ENCODE peak calls at places on chromosomes 11 and 22, in seven cellular contexts. One of them, this sample, is unnamed.

GRCh38 chr11:120337133-120337895 is 1.1 kb downstream of the ARHGEF12 start:
- DNase-seq in lower lobe of right lung: no peak
- DNase-seq in cardiac muscle cell: peak
- DNase-seq in AG09309: no peak
- DNase-seq in ovary: peak
- DNase-seq in astrocyte: no peak
- DNase-seq in MM.1S: peak
- DNase-seq in this sample: no peak

GRCh38 chr22:30191049-30191701 is 55.4 kb downstream of the LIF start:
- DNase-seq in MM.1S: no peak
- DNase-seq in lower lobe of right lung: no peak
- DNase-seq in cardiac muscle cell: no peak
- DNase-seq in astrocyte: peak
- DNase-seq in ovary: no peak
- DNase-seq in AG09309: no peak
- DNase-seq in this sample: no peak

GRCh38 chr11:469684-470667 is 19.9 kb downstream of the PTDSS2 start:
- DNase-seq in astrocyte: peak
- DNase-seq in MM.1S: no peak
- DNase-seq in cardiac muscle cell: peak
- DNase-seq in ovary: peak
- DNase-seq in AG09309: no peak
- DNase-seq in lower lobe of right lung: peak
- DNase-seq in this sample: peak

GRCh38 chr11:819943-820649 is 1.4 kb downstream of the PNPLA2 start:
- DNase-seq in AG09309: no peak
- DNase-seq in ovary: peak
- DNase-seq in lower lobe of right lung: peak
- DNase-seq in cardiac muscle cell: peak
- DNase-seq in MM.1S: peak
- DNase-seq in astrocyte: peak
- DNase-seq in this sample: no peak

GRCh38 chr22:39239561-39240423 is 5.0 kb downstream of the PDGFB start:
- DNase-seq in ovary: no peak
- DNase-seq in astrocyte: no peak
- DNase-seq in cardiac muscle cell: no peak
- DNase-seq in MM.1S: peak
- DNase-seq in lower lobe of right lung: peak
- DNase-seq in AG09309: no peak
- DNase-seq in this sample: no peak

GRCh38 chr11:28877366-28877765 is 769.2 kb downstream of the METTL15 start:
- DNase-seq in cardiac muscle cell: no peak
- DNase-seq in ovary: no peak
- DNase-seq in AG09309: no peak
- DNase-seq in astrocyte: no peak
- DNase-seq in MM.1S: no peak
- DNase-seq in lower lobe of right lung: no peak
- DNase-seq in this sample: no peak

GRCh38 chr11:43393765-43394355 is 35.1 kb downstream of the TTC17 start:
- DNase-seq in ovary: peak
- DNase-seq in cardiac muscle cell: peak
- DNase-seq in lower lobe of right lung: no peak
- DNase-seq in astrocyte: peak
- DNase-seq in MM.1S: no peak
- DNase-seq in AG09309: no peak
- DNase-seq in this sample: no peak

GRCh38 chr11:75855191-75855590 is 40.2 kb downstream of the UVRAG start:
- DNase-seq in lower lobe of right lung: no peak
- DNase-seq in ovary: no peak
- DNase-seq in cardiac muscle cell: no peak
- DNase-seq in AG09309: no peak
- DNase-seq in astrocyte: no peak
- DNase-seq in MM.1S: no peak
- DNase-seq in this sample: no peak

GRCh38 chr11:126339073-126339865 is 16.2 kb upstream of the ST3GAL4 start:
- DNase-seq in lower lobe of right lung: no peak
- DNase-seq in AG09309: no peak
- DNase-seq in ovary: peak
- DNase-seq in astrocyte: no peak
- DNase-seq in cardiac muscle cell: no peak
- DNase-seq in MM.1S: no peak
- DNase-seq in this sample: no peak

GRCh38 chr11:91199866-91200265 is 977.0 kb upstream of the CHORDC1 start:
- DNase-seq in MM.1S: no peak
- DNase-seq in astrocyte: peak
- DNase-seq in ovary: no peak
- DNase-seq in AG09309: no peak
- DNase-seq in lower lobe of right lung: no peak
- DNase-seq in cardiac muscle cell: no peak
- DNase-seq in this sample: peak

GRCh38 chr11:44120169-44120568 is 24.7 kb downstream of the EXT2 start:
- DNase-seq in astrocyte: no peak
- DNase-seq in AG09309: no peak
- DNase-seq in ovary: no peak
- DNase-seq in lower lobe of right lung: no peak
- DNase-seq in cardiac muscle cell: no peak
- DNase-seq in MM.1S: no peak
- DNase-seq in this sample: no peak

GRCh38 chr11:94934362-94934761 is 39.0 kb downstream of the CWC15 start:
- DNase-seq in astrocyte: peak
- DNase-seq in cardiac muscle cell: peak
- DNase-seq in ovary: no peak
- DNase-seq in AG09309: no peak
- DNase-seq in lower lobe of right lung: no peak
- DNase-seq in MM.1S: no peak
- DNase-seq in this sample: no peak

GRCh38 chr11:133082453-133082781 is 449.9 kb downstream of the OPCML start:
- DNase-seq in cardiac muscle cell: peak
- DNase-seq in astrocyte: no peak
- DNase-seq in AG09309: no peak
- DNase-seq in MM.1S: no peak
- DNase-seq in lower lobe of right lung: peak
- DNase-seq in ovary: no peak
- DNase-seq in this sample: no peak

GRCh38 chr22:47259990-47260389 is 497.5 kb downstream of the TBC1D22A start:
- DNase-seq in ovary: no peak
- DNase-seq in astrocyte: no peak
- DNase-seq in cardiac muscle cell: no peak
- DNase-seq in MM.1S: peak
- DNase-seq in AG09309: no peak
- DNase-seq in lower lobe of right lung: no peak
- DNase-seq in this sample: no peak

GRCh38 chr11:104529213-104529612 is 365.3 kb upstream of the PDGFD start:
- DNase-seq in astrocyte: peak
- DNase-seq in MM.1S: no peak
- DNase-seq in ovary: no peak
- DNase-seq in cardiac muscle cell: peak
- DNase-seq in lower lobe of right lung: no peak
- DNase-seq in AG09309: no peak
- DNase-seq in this sample: no peak

GRCh38 chr11:104534268-104534667 is 364.0 kb downstream of the CASP12 start:
- DNase-seq in lower lobe of right lung: no peak
- DNase-seq in AG09309: no peak
- DNase-seq in astrocyte: peak
- DNase-seq in ovary: no peak
- DNase-seq in MM.1S: no peak
- DNase-seq in cardiac muscle cell: peak
- DNase-seq in this sample: no peak

GRCh38 chr11:104531894-104532293 is 366.4 kb downstream of the CASP12 start:
- DNase-seq in MM.1S: no peak
- DNase-seq in AG09309: no peak
- DNase-seq in astrocyte: no peak
- DNase-seq in cardiac muscle cell: no peak
- DNase-seq in ovary: no peak
- DNase-seq in lower lobe of right lung: no peak
- DNase-seq in this sample: no peak

GRCh38 chr11:104529916-104530315 is 366.0 kb upstream of the PDGFD start:
- DNase-seq in astrocyte: no peak
- DNase-seq in lower lobe of right lung: no peak
- DNase-seq in cardiac muscle cell: no peak
- DNase-seq in ovary: no peak
- DNase-seq in MM.1S: no peak
- DNase-seq in AG09309: no peak
- DNase-seq in this sample: no peak

DNA sequence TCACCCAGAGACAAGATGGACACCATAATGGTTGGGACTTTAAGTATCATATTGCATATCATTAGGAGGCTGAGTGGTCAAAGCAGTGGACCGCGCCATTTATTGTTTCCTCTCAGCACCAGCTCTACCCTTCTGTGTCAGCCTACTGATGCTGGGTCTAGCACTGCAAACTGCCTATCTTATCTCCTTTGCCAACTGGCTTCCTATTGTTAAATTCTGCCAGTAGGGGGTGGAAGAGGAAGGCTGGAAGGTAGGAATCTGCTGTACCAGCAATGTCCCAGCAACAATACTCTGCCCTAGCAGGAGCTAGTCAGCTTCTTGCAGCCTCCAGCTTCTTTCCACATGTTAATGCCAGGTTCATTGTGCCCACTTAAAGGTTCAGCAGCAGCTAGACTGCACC is 367.1 kb upstream of the PDGFD start:
- DNase-seq in AG09309: no peak
- DNase-seq in lower lobe of right lung: no peak
- DNase-seq in cardiac muscle cell: no peak
- DNase-seq in MM.1S: no peak
- DNase-seq in astrocyte: no peak
- DNase-seq in ovary: no peak
- DNase-seq in this sample: no peak
- TF ChIP-seq CTCF in AG09309: no peak
- TF ChIP-seq CTCF in lower lobe of right lung: no peak
- TF ChIP-seq CTCF in cardiac muscle cell: no peak
- TF ChIP-seq CTCF in MM.1S: peak
- TF ChIP-seq CTCF in astrocyte: no peak
- TF ChIP-seq CTCF in ovary: no peak
- TF ChIP-seq CTCF in this sample: no peak

GRCh38 chr22:50199836-50200332 is 927 bp upstream of the SELENOO start:
- DNase-seq in cardiac muscle cell: no peak
- DNase-seq in ovary: peak
- DNase-seq in MM.1S: no peak
- DNase-seq in AG09309: no peak
- DNase-seq in lower lobe of right lung: no peak
- DNase-seq in astrocyte: no peak
- DNase-seq in this sample: no peak

GRCh38 chr22:50200333-50201190 is at the start of gene SELENOO:
- DNase-seq in ovary: peak
- DNase-seq in astrocyte: peak
- DNase-seq in cardiac muscle cell: peak
- DNase-seq in AG09309: peak
- DNase-seq in MM.1S: peak
- DNase-seq in lower lobe of right lung: peak
- DNase-seq in this sample: no peak

GRCh38 chr22:50198624-50199017 is 2.2 kb upstream of the SELENOO start:
- DNase-seq in AG09309: no peak
- DNase-seq in MM.1S: no peak
- DNase-seq in lower lobe of right lung: no peak
- DNase-seq in cardiac muscle cell: no peak
- DNase-seq in astrocyte: no peak
- DNase-seq in ovary: peak
- DNase-seq in this sample: no peak

GRCh38 chr22:50197856-50198623 is 2.8 kb upstream of the SELENOO start:
- DNase-seq in cardiac muscle cell: no peak
- DNase-seq in MM.1S: no peak
- DNase-seq in ovary: no peak
- DNase-seq in lower lobe of right lung: no peak
- DNase-seq in AG09309: no peak
- DNase-seq in astrocyte: no peak
- DNase-seq in this sample: no peak

DNA sequence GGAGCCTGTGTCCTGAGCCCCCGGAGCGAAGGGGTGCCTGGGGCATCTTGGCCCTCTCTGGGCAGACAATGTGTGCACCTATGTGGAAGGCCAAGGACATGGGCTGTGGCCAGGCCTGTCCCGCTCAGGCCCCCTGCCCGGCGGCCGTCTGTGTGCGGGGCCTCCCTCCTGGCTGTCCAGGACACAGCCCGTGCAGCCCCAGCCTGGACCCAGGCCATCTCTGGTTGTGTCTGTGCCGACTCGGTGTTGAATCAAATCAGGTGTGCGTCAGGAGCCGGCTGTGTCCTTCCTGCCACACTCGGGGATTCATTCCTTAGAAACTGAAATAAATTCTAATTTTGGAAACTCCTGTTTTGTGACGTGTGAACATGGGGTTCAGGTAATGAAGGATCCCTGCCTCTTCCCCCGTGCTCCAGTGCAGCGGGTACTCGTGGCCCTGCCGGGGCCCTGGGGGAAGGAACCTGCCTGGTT is 1.5 kb upstream of the SELENOO start:
- DNase-seq in cardiac muscle cell: no peak
- DNase-seq in AG09309: no peak
- DNase-seq in lower lobe of right lung: no peak
- DNase-seq in ovary: peak
- DNase-seq in astrocyte: no peak
- DNase-seq in MM.1S: no peak
- DNase-seq in this sample: no peak
- H3K4me3 ChIP-seq in cardiac muscle cell: no peak
- H3K4me3 ChIP-seq in AG09309: no peak
- H3K4me3 ChIP-seq in lower lobe of right lung: no peak
- H3K4me3 ChIP-seq in ovary: no peak
- H3K4me3 ChIP-seq in astrocyte: no peak
- H3K4me3 ChIP-seq in MM.1S: no peak
- H3K4me3 ChIP-seq in this sample: no peak

GRCh38 chr22:37160037-37160436 is 10.3 kb upstream of the IL2RB start:
- DNase-seq in AG09309: no peak
- DNase-seq in cardiac muscle cell: no peak
- DNase-seq in lower lobe of right lung: no peak
- DNase-seq in ovary: no peak
- DNase-seq in astrocyte: no peak
- DNase-seq in MM.1S: no peak
- DNase-seq in this sample: no peak
- TF ChIP-seq CTCF in AG09309: no peak
- TF ChIP-seq CTCF in cardiac muscle cell: no peak
- TF ChIP-seq CTCF in lower lobe of right lung: no peak
- TF ChIP-seq CTCF in ovary: no peak
- TF ChIP-seq CTCF in astrocyte: no peak
- TF ChIP-seq CTCF in MM.1S: no peak
- TF ChIP-seq CTCF in this sample: no peak

DNA sequence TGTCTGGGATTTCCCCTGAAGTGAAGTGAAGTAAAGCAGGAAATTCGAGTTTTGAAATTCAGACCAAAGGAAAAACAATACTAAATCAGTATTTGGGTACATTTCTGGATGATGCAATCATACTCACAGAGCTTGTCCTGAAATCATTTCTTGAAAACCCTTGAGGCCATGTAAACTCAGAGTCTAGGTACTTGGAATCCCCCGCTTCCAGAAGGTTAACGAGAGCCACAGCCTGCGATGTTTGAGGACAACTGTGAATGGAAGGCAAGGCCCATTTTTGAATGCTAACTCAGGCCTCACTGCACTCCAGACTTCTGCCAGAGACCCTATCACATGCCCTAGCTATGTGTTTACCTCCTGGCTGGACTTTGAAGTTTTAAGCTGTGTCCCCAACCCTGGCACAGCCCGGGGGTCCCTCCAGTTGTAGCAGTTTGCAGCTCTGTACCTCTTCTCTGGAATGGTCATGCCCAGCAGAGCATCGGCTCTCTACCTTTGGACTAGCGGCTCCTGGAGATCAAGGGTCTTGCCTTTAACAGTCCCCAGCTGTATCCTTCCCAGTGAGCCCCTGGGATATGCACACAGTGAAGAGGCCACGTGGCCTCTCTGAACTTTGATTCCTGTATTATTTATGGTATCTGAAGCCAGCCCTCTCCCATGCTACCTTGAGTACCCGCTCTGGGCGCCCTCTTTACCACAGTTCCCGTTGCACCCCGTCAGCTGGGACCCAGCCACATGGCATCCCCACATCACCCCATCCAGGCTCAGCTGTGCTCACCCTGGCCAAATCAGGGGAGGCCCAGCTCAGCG is 5.6 kb upstream of the FTH1 start:
- DNase-seq in AG09309: peak
- DNase-seq in ovary: peak
- DNase-seq in MM.1S: no peak
- DNase-seq in lower lobe of right lung: no peak
- DNase-seq in cardiac muscle cell: no peak
- DNase-seq in astrocyte: no peak
- DNase-seq in this sample: peak
- H3K4me3 ChIP-seq in AG09309: no peak
- H3K4me3 ChIP-seq in ovary: no peak
- H3K4me3 ChIP-seq in MM.1S: no peak
- H3K4me3 ChIP-seq in lower lobe of right lung: peak
- H3K4me3 ChIP-seq in cardiac muscle cell: no peak
- H3K4me3 ChIP-seq in astrocyte: no peak
- H3K4me3 ChIP-seq in this sample: no peak

This sample was measured in AG04449.